ENCODE peak calls at places on chromosomes 2 and 18, in five cellular contexts. R, W, Y, P and T are unnamed samples. For H3K9me3, the result is how much of the 10 kb centered on the place peaks cover.

GRCh38 chr2:239402666-239403065 is 1.8 kb upstream of the HDAC4 start:
- DNase-seq in P (no peak), W (no peak), R (no peak), Y (no peak), T (no peak)

GRCh38 chr18:3873698-3874495 is 423.9 kb downstream of the TGIF1 start:
- DNase-seq in P (no peak), R (no peak), Y (no peak), W (no peak), T (no peak)

GRCh38 chr2:147227313-147227712 is 617.5 kb upstream of the ACVR2A start:
- DNase-seq in Y (no peak), P (no peak), W (no peak), R (no peak), T (no peak)

GRCh38 chr2:201600906-201601305 is 42.4 kb downstream of the TMEM237 start:
- DNase-seq in P (no peak), W (no peak), Y (peak), R (peak), T (no peak)

GRCh38 chr2:184346338-184346862 is 251.9 kb upstream of the ZNF804A start:
- DNase-seq in P (no peak), Y (no peak), R (peak), W (no peak), T (no peak)

GRCh38 chr18:6744816-6745455 is 15.4 kb downstream of the ARHGAP28 start:
- DNase-seq in R (peak), W (no peak), P (no peak), Y (no peak), T (no peak)

GRCh38 chr2:71939588-71940535 is 207.8 kb downstream of the CYP26B1 start:
- DNase-seq in R (no peak), P (peak), W (peak), Y (no peak), T (no peak)

GRCh38 chr2:241984658-241985057 is 115.1 kb downstream of the RTP5 start:
- DNase-seq in R (no peak), P (no peak), Y (no peak), W (peak), T (no peak)

GRCh38 chr2:144404621-144405312 is 115.2 kb downstream of the ZEB2 start:
- DNase-seq in P (no peak), Y (peak), R (no peak), W (no peak), T (no peak)

GRCh38 chr2:110770696-110771425 is 38.5 kb downstream of the ACOXL start:
- DNase-seq in R (no peak), P (no peak), W (no peak), Y (peak), T (peak)

GRCh38 chr2:9220201-9220600 is 13.6 kb downstream of the ASAP2 start:
- DNase-seq in W (no peak), R (no peak), P (no peak), Y (no peak), T (no peak)

GRCh38 chr2:238720232-238720672 is 127.6 kb upstream of the TWIST2 start:
- DNase-seq in Y (no peak), R (peak), W (peak), P (peak), T (peak)

GRCh38 chr2:159617651-159618050 is 1.3 kb upstream of the BAZ2B start:
- DNase-seq in Y (peak), W (no peak), R (no peak), P (no peak), T (peak)
- H3K9ac ChIP-seq in Y (peak), W (no peak), R (no peak), P (no peak), T (no peak)

DNA sequence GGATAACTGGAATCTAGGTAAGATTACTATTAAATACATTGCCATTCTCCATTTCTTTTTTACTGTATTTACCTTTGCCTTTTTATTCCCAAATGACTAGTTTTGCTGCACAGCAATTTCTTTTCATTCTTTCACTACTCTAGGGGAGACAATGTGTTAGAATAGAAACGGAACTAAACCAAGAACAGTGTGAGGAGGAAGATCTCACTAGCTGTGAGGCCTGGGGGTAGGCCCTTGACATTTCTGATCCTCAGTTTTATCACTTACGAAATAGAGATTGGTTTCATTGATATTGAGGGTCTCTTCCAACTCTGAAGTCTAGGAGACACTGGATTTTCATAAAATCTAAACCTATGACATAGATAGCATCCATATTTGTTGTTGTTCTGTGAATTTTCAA is 191.1 kb downstream of the IKZF2 start:
- DNase-seq in Y (no peak), R (no peak), P (no peak), W (no peak), T (no peak)
- H2BK12ac ChIP-seq in Y (no peak), R (no peak), P (no peak), W (no peak), T (no peak)

DNA sequence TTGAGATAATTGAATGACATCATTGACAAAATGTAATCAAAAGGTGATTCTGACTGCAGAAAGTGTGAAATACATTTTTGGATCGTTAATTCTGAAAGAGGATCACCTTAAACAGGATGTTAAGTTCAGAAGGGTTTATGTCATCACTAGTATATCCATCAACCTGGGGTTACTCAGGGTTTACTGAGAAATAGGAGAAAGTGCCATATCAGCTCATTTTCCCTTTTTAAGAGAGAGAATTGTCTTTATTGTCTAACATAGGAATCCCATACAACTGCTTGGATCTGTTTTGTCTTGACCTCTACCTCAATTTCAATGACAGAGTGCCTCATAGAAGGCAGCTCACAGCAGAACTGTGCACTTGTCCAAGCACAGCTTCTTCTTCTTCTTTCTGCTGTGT is 466.2 kb upstream of the LINC00305 start:
- DNase-seq in R (no peak), Y (no peak), W (no peak), P (no peak), T (no peak)
- H3K9me3 ChIP-seq in R (under half), Y (under half), W (under half), P (under half), T (under half)

GRCh38 chr2:97695744-97696143 is 17.6 kb upstream of the ZAP70 start:
- DNase-seq in Y (no peak), R (peak), W (peak), P (no peak), T (no peak)

GRCh38 chr2:97698530-97698929 is 14.8 kb upstream of the ZAP70 start:
- DNase-seq in R (no peak), P (no peak), W (peak), Y (no peak), T (no peak)

GRCh38 chr2:97699765-97700444 is 13.5 kb upstream of the ZAP70 start:
- DNase-seq in P (peak), R (peak), Y (peak), W (peak), T (peak)

GRCh38 chr2:97701186-97701585 is 12.2 kb upstream of the ZAP70 start:
- DNase-seq in Y (no peak), W (peak), R (no peak), P (peak), T (no peak)

GRCh38 chr2:97697252-97698235 is 15.8 kb upstream of the ZAP70 start:
- DNase-seq in Y (peak), R (peak), P (peak), W (peak), T (peak)
- H3K9ac ChIP-seq in Y (peak), R (no peak), P (no peak), W (no peak), T (no peak)